ENCODE peak calls at places on chromosomes 16 and 17, in seven cellular contexts. F is CD8-positive, alpha-beta T cell; T is astrocyte of the spinal cord; A is lung; U is HL-60; M is retinal pigment epithelial cell; V is AG04449. Z is an unnamed sample.
A peak's percentile ranks its signal among the peaks of the same experiment; 100 is the strongest.

GRCh38 chr16:85658504-85659326 is 30.0 kb downstream of the GINS2 start:
- DNase-seq in T (no peak), V (no peak), F (no peak), A (no peak), M (no peak), U (no peak), Z (no peak)

GRCh38 chr17:40558651-40559015 is 6.6 kb downstream of the CCR7 start:
- DNase-seq in M (no peak), V (no peak), F (no peak), A (no peak), U (no peak), T (no peak), Z (no peak)

GRCh38 chr16:31453255-31454204 is 5.8 kb upstream of the ARMC5 start:
- DNase-seq in V (no peak), F (no peak), M (no peak), A (peak; percentile 52), T (peak; percentile 26), U (no peak), Z (no peak)

GRCh38 chr17:64024215-64024654 is 3.8 kb upstream of the ICAM2 start:
- DNase-seq in M (no peak), V (no peak), F (no peak), A (no peak), U (no peak), T (no peak), Z (peak; percentile 15)

GRCh38 chr17:32777436-32777835 is 99.5 kb downstream of the MYO1D start:
- DNase-seq in T (peak; percentile 13), U (no peak), F (no peak), M (no peak), A (no peak), V (no peak), Z (no peak)

GRCh38 chr17:3914319-3914685 is 2.0 kb downstream of the P2RX1 start:
- DNase-seq in V (no peak), T (no peak), F (no peak), M (no peak), U (peak; percentile 48), A (no peak), Z (no peak)

GRCh38 chr17:77666881-77667395 is 291.6 kb upstream of the TNRC6C start:
- DNase-seq in U (peak; percentile 60), A (no peak), M (no peak), V (no peak), F (peak; percentile 33), T (no peak), Z (no peak)

GRCh38 chr16:50683689-50684374 is 2.7 kb upstream of the SNX20 start:
- DNase-seq in F (peak; percentile 17), T (no peak), M (no peak), A (no peak), U (peak; percentile 92), V (no peak), Z (no peak)

GRCh38 chr16:24858219-24859041 is 12.7 kb downstream of the SLC5A11 start:
- DNase-seq in U (peak; percentile 36), M (no peak), T (peak; percentile 49), A (no peak), V (no peak), F (peak; percentile 3), Z (peak; percentile 75)

GRCh38 chr17:64349949-64350348 is 40.7 kb downstream of the PECAM1 start:
- DNase-seq in T (no peak), V (no peak), U (no peak), A (no peak), M (no peak), F (no peak), Z (no peak)

GRCh38 chr16:7497667-7498066 is 165.0 kb downstream of the RBFOX1 start:
- DNase-seq in F (no peak), U (no peak), T (no peak), M (no peak), A (no peak), V (no peak), Z (no peak)

GRCh38 chr17:66777689-66778225 is 57.2 kb upstream of the CACNG5 start:
- DNase-seq in M (peak; percentile 23), F (no peak), A (peak; percentile 80), U (no peak), T (peak; percentile 57), V (peak; percentile 21), Z (no peak)

DNA sequence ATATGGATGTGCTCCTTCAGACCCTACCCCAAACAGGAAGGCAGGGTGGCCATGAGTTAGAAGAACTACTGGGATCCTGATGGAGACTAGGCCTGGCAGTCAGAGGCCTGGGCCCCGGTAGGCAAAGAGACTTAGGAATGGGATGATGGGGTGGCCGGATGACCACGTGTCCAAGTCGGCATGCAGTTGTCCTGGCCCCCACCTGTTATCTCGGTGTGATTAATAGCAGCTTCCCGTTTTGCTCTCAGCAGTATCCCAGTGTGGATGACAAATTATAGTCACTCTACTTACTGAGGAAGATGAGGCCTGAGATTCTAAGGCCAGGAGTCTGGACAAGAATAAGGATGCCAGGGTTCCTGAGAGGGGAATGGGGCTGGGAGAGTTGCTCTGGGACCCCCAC is 1.5 kb downstream of the TNFSF12 start:
- DNase-seq in F (no peak), M (no peak), A (no peak), U (no peak), T (no peak), V (no peak), Z (no peak)
- TF ChIP-seq CTCF in F (no peak), M (no peak), A (no peak), U (no peak), T (no peak), V (no peak), Z (no peak)

GRCh38 chr17:50176559-50177471 is 11.0 kb downstream of the SGCA start:
- DNase-seq in V (no peak), U (no peak), M (no peak), T (no peak), F (no peak), A (no peak), Z (no peak)
- TF ChIP-seq CTCF in V (no peak), U (no peak), M (peak; percentile 29), T (peak; percentile 7), F (no peak), A (no peak), Z (peak; percentile 27)

GRCh38 chr17:78971764-78972506 is 7.8 kb downstream of the LGALS3BP start:
- DNase-seq in F (no peak), A (no peak), M (no peak), T (no peak), U (no peak), V (no peak), Z (no peak)
- TF ChIP-seq CTCF in F (no peak), A (no peak), M (no peak), T (no peak), U (no peak), V (no peak), Z (no peak)

DNA sequence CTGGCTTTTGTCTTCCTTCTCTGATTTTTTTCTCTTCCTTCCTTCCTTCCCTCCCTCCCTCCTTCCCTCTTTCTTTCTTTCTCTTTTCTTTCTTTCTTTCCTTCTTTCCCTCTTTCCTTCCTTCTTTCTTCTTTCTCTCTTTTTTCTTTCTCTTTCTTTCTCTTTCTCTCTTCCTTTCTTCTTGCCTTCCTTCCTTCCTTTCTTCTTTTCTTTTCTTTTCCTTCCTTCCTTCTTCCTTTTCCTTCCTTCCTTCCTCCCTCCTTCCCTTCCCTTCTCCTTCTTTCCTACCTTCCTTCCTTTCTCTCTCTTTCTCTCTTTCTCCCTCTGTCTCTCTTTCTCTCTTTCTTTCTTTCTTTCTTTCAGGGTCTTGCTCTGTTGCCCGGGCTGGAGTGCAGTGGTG is 54.4 kb downstream of the SCNN1G start:
- DNase-seq in A (no peak), V (no peak), T (no peak), U (no peak), F (no peak), M (no peak), Z (no peak)
- TF ChIP-seq CTCF in A (no peak), V (no peak), T (no peak), U (no peak), F (no peak), M (no peak), Z (no peak)

GRCh38 chr17:42312285-42313130 is 24.2 kb downstream of the STAT5A start:
- DNase-seq in M (peak; percentile 54), T (peak; percentile 80), V (no peak), A (peak; percentile 80), U (peak; percentile 82), F (peak; percentile 45), Z (peak; percentile 82)
- TF ChIP-seq CTCF in M (peak; percentile 66), T (peak; percentile 70), V (peak; percentile 89), A (peak; percentile 79), U (peak; percentile 39), F (peak; percentile 62), Z (peak; percentile 72)

GRCh38 chr17:17849863-17850373 is 13.1 kb upstream of the SREBF1 start:
- DNase-seq in A (no peak), V (no peak), U (peak; percentile 62), F (peak; percentile 35), M (no peak), T (peak; percentile 83), Z (no peak)
- TF ChIP-seq CTCF in A (no peak), V (peak; percentile 30), U (no peak), F (no peak), M (peak; percentile 41), T (no peak), Z (peak; percentile 35)

DNA sequence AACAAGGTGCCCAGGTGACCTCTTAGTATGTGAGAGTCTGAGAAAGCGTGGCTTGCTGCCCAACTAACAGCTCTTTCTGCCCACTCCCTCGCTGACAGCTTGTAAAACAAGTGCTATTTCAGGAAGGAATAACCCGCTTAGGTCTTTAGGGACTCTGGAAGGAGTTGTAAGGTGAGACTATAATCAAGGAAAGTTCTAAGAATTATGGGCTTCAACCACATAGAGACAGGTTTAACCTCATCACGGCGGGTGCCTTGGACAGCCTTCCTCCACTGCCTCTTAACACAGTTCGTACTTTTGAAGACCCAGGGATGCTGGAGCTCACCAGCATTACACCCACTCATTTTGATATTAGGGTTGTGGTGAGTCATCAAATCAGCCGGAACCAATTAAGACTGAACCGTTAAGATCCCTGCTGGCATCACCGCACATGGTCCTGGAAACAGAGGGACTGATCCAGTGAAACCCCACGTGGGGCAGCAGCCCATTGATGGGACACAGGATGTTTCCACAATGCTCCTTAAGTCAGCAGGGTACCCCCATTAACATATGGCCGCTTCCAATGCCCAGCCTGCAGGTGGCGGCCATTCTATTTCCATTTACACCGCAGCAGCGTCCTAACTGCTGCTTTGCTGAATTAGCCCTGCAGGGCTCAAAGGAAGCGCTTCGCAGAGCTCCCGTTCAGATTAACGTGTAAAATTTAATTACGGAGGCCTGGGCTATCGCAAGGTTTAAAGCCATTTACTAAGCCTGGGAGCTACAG is 176.6 kb upstream of the SDK2 start:
- DNase-seq in F (no peak), U (peak; percentile 27), A (no peak), M (no peak), V (no peak), T (peak; percentile 0), Z (no peak)
- TF ChIP-seq CTCF in F (no peak), U (no peak), A (peak; percentile 25), M (no peak), V (no peak), T (no peak), Z (peak; percentile 66)

Z was measured in type B pancreatic cell.